ENCODE peak calls at places on chromosome 12, in four cellular contexts. J, O, H and S are unnamed samples.

GRCh38 chr12:62158416-62159360 is 101.5 kb upstream of the USP15 start:
- DNase-seq in J (no peak), O (no peak), H (no peak), S (no peak)

GRCh38 chr12:52300796-52301691 is 9.7 kb upstream of the KRT81 start:
- DNase-seq in J (no peak), O (no peak), H (no peak), S (no peak)

GRCh38 chr12:29611906-29612305 is 114.4 kb upstream of the OVCH1 start:
- DNase-seq in J (no peak), O (no peak), H (no peak), S (no peak)

GRCh38 chr12:645563-646071 is 17.6 kb downstream of the NINJ2 start:
- DNase-seq in J (peak; percentile 66), O (peak; percentile 56), H (no peak), S (no peak)

GRCh38 chr12:113867258-113867657 is 98.9 kb downstream of the RBM19 start:
- DNase-seq in J (no peak), O (no peak), H (no peak), S (no peak)

GRCh38 chr12:104524026-104524425 is 67.3 kb downstream of the CHST11 start:
- DNase-seq in J (no peak), O (no peak), H (no peak), S (no peak)

GRCh38 chr12:6772331-6772695 is at the start of gene LAG3:
- DNase-seq in J (no peak), O (no peak), H (no peak), S (no peak)

GRCh38 chr12:112716099-112717093 is 75.2 kb upstream of the RPH3A start:
- DNase-seq in J (no peak), O (no peak), H (no peak), S (no peak)

DNA sequence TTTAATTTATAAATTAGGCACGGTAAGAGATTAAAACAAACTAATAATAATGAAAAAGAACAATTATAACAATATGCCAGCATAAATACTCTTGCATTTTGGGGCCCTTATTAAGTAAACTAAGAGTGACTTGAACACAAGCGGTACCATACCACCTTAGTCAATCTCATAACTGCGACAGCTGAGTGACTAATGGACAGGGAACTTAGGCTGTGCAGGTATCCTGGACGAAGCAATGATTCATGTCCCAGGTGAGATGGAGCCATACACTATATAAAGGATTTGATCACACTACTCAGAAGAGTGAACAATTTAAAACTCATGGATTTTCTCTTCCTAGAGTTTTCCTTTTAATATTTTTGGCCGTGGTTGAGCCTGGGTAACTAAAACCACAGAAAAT is 4.3 kb downstream of the KLRC4 start:
- DNase-seq in J (no peak), O (no peak), H (no peak), S (no peak)
- H3K27ac ChIP-seq in J (no peak overlapping the region), O (no peak overlapping the region), H (no peak overlapping the region), S (no peak overlapping the region)

DNA sequence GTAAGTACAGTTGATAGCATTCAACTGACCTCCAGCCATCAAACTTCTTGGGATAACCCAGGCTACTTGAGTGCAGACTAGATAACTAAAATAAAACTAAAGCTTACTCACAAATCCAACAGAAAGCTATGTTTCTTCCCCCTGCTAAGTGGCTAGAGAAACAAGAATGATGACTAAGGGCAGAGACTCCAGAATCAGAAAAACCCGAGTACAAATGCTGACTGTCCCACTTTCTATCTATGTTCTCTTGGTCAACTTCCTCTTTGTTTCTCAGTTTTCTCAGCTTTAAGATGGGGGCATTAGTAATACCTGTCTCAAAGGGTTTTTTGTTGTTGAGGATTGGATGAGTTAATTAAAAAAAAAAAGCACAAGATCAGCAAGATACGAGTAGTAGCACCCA is 6.1 kb upstream of the NUAK1 start:
- DNase-seq in J (no peak), O (no peak), H (no peak), S (no peak)
- H3K9me3 ChIP-seq in J (no peaks in the 10 kb centered on the region), O (no peaks in the 10 kb centered on the region), H (no peaks in the 10 kb centered on the region), S (no peaks in the 10 kb centered on the region)

GRCh38 chr12:132544173-132544468 is 54.2 kb downstream of the FBRSL1 start:
- DNase-seq in J (no peak), O (no peak), H (no peak), S (no peak)

GRCh38 chr12:132544498-132544897 is 54.5 kb downstream of the FBRSL1 start:
- DNase-seq in J (no peak), O (no peak), H (no peak), S (no peak)

GRCh38 chr12:132545955-132546354 is 56.0 kb downstream of the FBRSL1 start:
- DNase-seq in J (no peak), O (no peak), H (no peak), S (no peak)

GRCh38 chr12:132546647-132547046 is 56.7 kb downstream of the FBRSL1 start:
- DNase-seq in J (no peak), O (no peak), H (no peak), S (no peak)

GRCh38 chr12:132545183-132545953 is 55.4 kb downstream of the FBRSL1 start:
- DNase-seq in J (no peak), O (no peak), H (no peak), S (no peak)
- H3K27ac ChIP-seq in J (no peak overlapping the region), O (no peak overlapping the region), H (no peak overlapping the region), S (no peak overlapping the region)

GRCh38 chr12:38141861-38142260 is 174.7 kb upstream of the ALG10B start:
- DNase-seq in J (no peak), O (no peak), H (no peak), S (no peak)

GRCh38 chr12:38144601-38145436 is 171.8 kb upstream of the ALG10B start:
- DNase-seq in J (no peak), O (no peak), H (no peak), S (no peak)

GRCh38 chr12:38141239-38141638 is 175.3 kb upstream of the ALG10B start:
- DNase-seq in J (no peak), O (no peak), H (no peak), S (no peak)

GRCh38 chr12:38142974-38143373 is 173.6 kb upstream of the ALG10B start:
- DNase-seq in J (no peak), O (no peak), H (no peak), S (no peak)

GRCh38 chr12:38144049-38144448 is 172.5 kb upstream of the ALG10B start:
- DNase-seq in J (no peak), O (no peak), H (no peak), S (no peak)
- H3K9me3 ChIP-seq in J (no peaks in the 10 kb centered on the region), O (peaks cover 22% of the 10 kb centered on the region), H (no peaks in the 10 kb centered on the region), S (no peaks in the 10 kb centered on the region)

GRCh38 chr12:59040651-59041050 is 120.3 kb upstream of the LRIG3 start:
- DNase-seq in J (no peak), O (no peak), H (no peak), S (no peak)
- H3K27ac ChIP-seq in J (no peak overlapping the region), O (no peak overlapping the region), H (no peak overlapping the region), S (peak overlapping the region; percentile 78)

GRCh38 chr12:110811972-110812371 is 34.8 kb upstream of the CCDC63 start:
- DNase-seq in J (no peak), O (no peak), H (no peak), S (no peak)

GRCh38 chr12:110816761-110817160 is 30.0 kb upstream of the CCDC63 start:
- DNase-seq in J (no peak), O (no peak), H (no peak), S (no peak)

GRCh38 chr12:110813756-110814155 is 33.0 kb upstream of the CCDC63 start:
- DNase-seq in J (no peak), O (no peak), H (no peak), S (no peak)

GRCh38 chr12:110816248-110816647 is 30.5 kb upstream of the CCDC63 start:
- DNase-seq in J (no peak), O (no peak), H (no peak), S (no peak)

GRCh38 chr12:110813298-110813697 is 33.5 kb upstream of the CCDC63 start:
- DNase-seq in J (no peak), O (no peak), H (no peak), S (no peak)
- H3K9me3 ChIP-seq in J (no peaks in the 10 kb centered on the region), O (no peaks in the 10 kb centered on the region), H (no peaks in the 10 kb centered on the region), S (no peaks in the 10 kb centered on the region)

DNA sequence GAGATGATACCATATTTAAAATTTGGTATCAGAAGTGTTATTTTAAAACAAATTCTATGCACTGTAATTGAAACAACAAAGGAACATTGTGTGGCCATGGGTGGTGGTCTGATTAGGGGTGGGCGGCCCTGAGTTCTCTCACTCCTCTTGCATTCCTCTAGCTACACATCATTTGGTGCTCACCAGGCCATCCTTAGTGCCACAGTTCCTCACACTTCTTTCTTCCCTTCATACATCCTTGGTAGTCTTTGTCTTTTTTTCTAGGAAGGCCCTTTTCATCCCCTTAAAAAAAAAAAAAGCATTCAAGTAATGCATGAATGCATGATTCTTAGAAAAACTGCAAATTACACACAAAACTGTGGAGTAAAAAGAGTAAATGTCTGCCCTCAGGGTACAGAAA is 2.4 kb upstream of the MANSC4 start:
- DNase-seq in J (no peak), O (no peak), H (no peak), S (no peak)
- H3K27ac ChIP-seq in J (no peak overlapping the region), O (no peak overlapping the region), H (no peak overlapping the region), S (no peak overlapping the region)